ENCODE peak calls at places on chromosomes 12 and 14, in ten cellular contexts. P is GM23338, E is AG04450, K is tibial artery, B is mammary epithelial cell, O is Peyer's patch, F is mesenchymal stem cell, G is ascending aorta, Q is body of pancreas, C is tibial nerve. I is an unnamed sample.

GRCh38 chr14:60647081-60647836 is 2.0 kb downstream of the SIX1 start:
- DNase-seq in Q (no peak), P (peak; percentile 75), F (peak; percentile 48), C (no peak), G (no peak), B (peak; percentile 54), K (peak; percentile 75), E (no peak), O (no peak), I (no peak)

GRCh38 chr14:68520637-68521556 is 272.0 kb downstream of the ZFP36L1 start:
- DNase-seq in F (no peak), Q (peak; percentile 92), E (no peak), C (no peak), O (no peak), G (no peak), K (no peak), B (peak; percentile 97), P (peak; percentile 64), I (no peak)

GRCh38 chr12:77087427-77087826 is 22.1 kb upstream of the E2F7 start:
- DNase-seq in K (no peak), O (no peak), P (no peak), Q (no peak), G (no peak), C (no peak), F (no peak), E (peak; percentile 82), B (peak; percentile 95), I (no peak)

GRCh38 chr12:86675197-86675596 is 419.0 kb upstream of the MGAT4C start:
- DNase-seq in E (no peak), O (no peak), G (no peak), K (no peak), P (no peak), B (no peak), C (no peak), Q (no peak), F (no peak), I (no peak)

GRCh38 chr12:85985996-85986395 is 111.9 kb downstream of the NTS start:
- DNase-seq in B (no peak), F (no peak), P (no peak), E (no peak), Q (peak; percentile 55), G (no peak), K (no peak), O (no peak), C (no peak), I (no peak)

GRCh38 chr12:26274441-26275312 is 79.3 kb downstream of the SSPN start:
- DNase-seq in K (peak; percentile 94), E (peak; percentile 98), Q (peak; percentile 90), F (peak; percentile 100), P (peak; percentile 8), G (peak; percentile 96), B (peak; percentile 100), C (peak; percentile 74), O (peak; percentile 66), I (peak; percentile 36)

GRCh38 chr14:56874375-56874774 is 64.1 kb upstream of the OTX2 start:
- DNase-seq in P (peak; percentile 88), F (no peak), O (no peak), G (no peak), C (no peak), B (peak; percentile 9), E (no peak), Q (peak; percentile 40), K (no peak), I (no peak)

GRCh38 chr12:93358821-93359220 is 18.9 kb upstream of the NUDT4 start:
- DNase-seq in B (no peak), Q (no peak), F (no peak), O (no peak), G (no peak), C (no peak), P (no peak), E (no peak), K (no peak), I (no peak)

GRCh38 chr14:101118746-101119610 is 215.5 kb upstream of the RTL1 start:
- DNase-seq in G (peak; percentile 46), B (no peak), C (peak; percentile 54), F (no peak), E (no peak), K (peak; percentile 10), P (no peak), O (peak; percentile 9), Q (no peak), I (no peak)

GRCh38 chr12:115337693-115338543 is 653.9 kb upstream of the TBX3 start:
- DNase-seq in K (peak; percentile 74), C (peak; percentile 16), E (peak; percentile 83), O (no peak), G (peak; percentile 83), P (peak; percentile 31), B (peak; percentile 81), Q (peak; percentile 30), F (peak; percentile 97), I (no peak)

GRCh38 chr14:54577977-54578376 is 11.0 kb downstream of the SAMD4A start:
- DNase-seq in E (no peak), F (peak; percentile 54), G (no peak), C (no peak), B (no peak), K (no peak), P (no peak), Q (no peak), O (no peak), I (no peak)

GRCh38 chr12:1532796-1533195 is 61.6 kb downstream of the FBXL14 start:
- DNase-seq in E (no peak), K (no peak), B (no peak), O (no peak), F (no peak), C (no peak), P (no peak), Q (no peak), G (no peak), I (no peak)

GRCh38 chr12:89333564-89334252 is 18.6 kb downstream of the DUSP6 start:
- DNase-seq in B (no peak), P (peak; percentile 56), G (no peak), O (no peak), K (peak; percentile 36), Q (no peak), C (no peak), F (peak; percentile 75), E (no peak), I (no peak)

GRCh38 chr12:111976291-111976690 is 36.7 kb downstream of the TMEM116 start:
- DNase-seq in P (no peak), O (no peak), E (no peak), K (no peak), F (peak; percentile 18), G (no peak), Q (no peak), B (peak; percentile 15), C (no peak), I (no peak)

GRCh38 chr14:38442208-38442607 is 186.3 kb upstream of the CLEC14A start:
- DNase-seq in B (no peak), Q (no peak), P (peak; percentile 11), E (no peak), G (no peak), F (no peak), O (no peak), K (no peak), C (no peak), I (no peak)

GRCh38 chr14:23538785-23539184 is 12.8 kb downstream of the ZFHX2 start:
- DNase-seq in O (no peak), C (no peak), G (no peak), Q (no peak), P (peak; percentile 79), K (no peak), F (no peak), E (no peak), B (no peak), I (peak; percentile 14)

DNA sequence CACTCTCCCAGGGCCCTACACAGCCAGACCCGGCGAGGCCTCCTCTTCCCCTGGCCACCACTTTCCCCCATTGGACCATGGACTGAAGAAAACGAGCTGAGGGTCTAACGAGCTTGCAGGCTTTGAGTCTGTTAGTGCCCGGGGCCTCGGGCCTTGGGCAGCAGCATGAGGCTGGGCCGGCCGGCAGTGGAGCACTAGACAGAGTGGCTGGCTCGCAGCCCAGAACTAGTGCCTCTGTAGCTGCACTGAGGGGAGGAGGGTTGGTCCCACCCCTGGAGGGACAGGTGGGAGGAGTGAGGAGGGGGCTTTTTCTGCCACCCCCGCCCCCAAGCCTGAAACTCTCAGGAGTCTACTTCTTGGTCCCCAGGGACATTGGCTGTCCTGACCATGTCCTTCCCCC is 38.7 kb downstream of the SLC6A12 start:
- DNase-seq in B (no peak), G (no peak), O (no peak), K (no peak), C (no peak), F (no peak), Q (no peak), E (no peak), P (no peak), I (peak; percentile 44)
- H3K27ac ChIP-seq in B (no peak overlapping the region), G (no peak overlapping the region), O (no peak overlapping the region), K (no peak overlapping the region), C (no peak overlapping the region), F (no peak overlapping the region), Q (no peak overlapping the region), E (no peak overlapping the region), P (no peak overlapping the region), I (no peak overlapping the region)

DNA sequence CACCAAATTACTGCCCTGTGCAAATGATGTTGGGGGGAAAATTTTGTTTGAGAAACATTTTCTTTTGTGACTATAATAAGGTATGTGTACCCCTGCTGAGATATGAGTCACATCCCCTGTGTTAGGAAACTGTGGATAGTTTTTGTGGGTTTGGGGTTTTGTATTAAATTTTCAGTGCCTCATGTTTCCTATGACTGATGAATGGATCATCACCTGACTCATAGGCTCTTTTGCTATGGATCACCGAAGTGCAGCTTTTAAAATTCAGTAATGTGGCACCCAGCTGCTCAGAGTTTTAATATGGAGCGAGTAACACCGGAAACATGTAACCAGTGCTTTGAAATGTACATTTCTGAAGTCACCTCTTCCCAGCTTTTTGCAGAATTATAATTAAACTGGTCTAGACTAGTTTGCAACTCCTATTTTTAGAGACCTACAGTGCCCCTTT is 167.4 kb upstream of the HMGA2 start:
- DNase-seq in Q (no peak), P (no peak), B (peak; percentile 98), E (peak; percentile 89), C (no peak), G (no peak), K (no peak), F (peak; percentile 94), O (no peak), I (no peak)
- H3K27ac ChIP-seq in Q (no peak overlapping the region), P (no peak overlapping the region), B (peak overlapping the region; percentile 97), E (no peak overlapping the region), C (no peak overlapping the region), G (no peak overlapping the region), K (no peak overlapping the region), F (peak overlapping the region; percentile 98), O (no peak overlapping the region), I (no peak overlapping the region)

DNA sequence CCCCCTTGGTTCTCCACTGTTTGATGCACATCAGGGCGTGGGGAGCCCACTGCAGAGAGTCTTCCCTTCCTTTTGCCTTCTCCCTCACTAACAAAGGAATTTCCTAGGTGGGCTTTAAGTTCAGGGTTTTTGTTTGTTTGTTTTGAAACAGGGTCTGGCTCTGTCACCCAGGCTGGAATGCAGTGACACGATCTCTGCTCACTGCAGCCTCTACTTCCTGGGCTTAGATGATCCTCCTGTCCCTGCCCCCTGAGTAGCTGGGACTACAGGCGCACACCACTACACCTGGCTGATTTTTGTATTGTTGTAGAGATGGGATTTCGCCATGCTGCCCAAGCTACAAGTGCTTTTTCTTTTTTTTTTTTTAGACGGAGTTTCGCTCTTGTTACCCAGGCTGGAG is 33.8 kb downstream of the EP400 start:
- DNase-seq in E (no peak), F (no peak), G (no peak), Q (no peak), P (no peak), O (no peak), B (no peak), C (no peak), K (no peak), I (no peak)
- H3K27ac ChIP-seq in E (no peak overlapping the region), F (no peak overlapping the region), G (no peak overlapping the region), Q (no peak overlapping the region), P (peak overlapping the region; percentile 76), O (no peak overlapping the region), B (no peak overlapping the region), C (no peak overlapping the region), K (no peak overlapping the region), I (no peak overlapping the region)

GRCh38 chr12:108868781-108869180 is 11.1 kb upstream of the DAO start:
- DNase-seq in K (no peak), E (no peak), C (no peak), P (no peak), O (no peak), G (no peak), B (no peak), Q (no peak), F (no peak), I (no peak)
- H3K27ac ChIP-seq in K (no peak overlapping the region), E (no peak overlapping the region), C (no peak overlapping the region), P (no peak overlapping the region), O (no peak overlapping the region), G (no peak overlapping the region), B (no peak overlapping the region), Q (no peak overlapping the region), F (no peak overlapping the region), I (no peak overlapping the region)